ENCODE peak calls at places on chromosome 21, in six cellular contexts. One of them, this sample, is unnamed.

GRCh38 chr21:46294647-46295176 is 8.6 kb downstream of the YBEY start:
- DNase-seq in HuH-7: peak
- DNase-seq in neural crest cell: no peak
- DNase-seq in HEK293T: peak
- DNase-seq in SW480: peak
- DNase-seq in cardiac fibroblast: peak
- DNase-seq in this sample: no peak

GRCh38 chr21:40143822-40144525 is 276.7 kb downstream of the PCP4 start:
- DNase-seq in cardiac fibroblast: peak
- DNase-seq in HuH-7: peak
- DNase-seq in SW480: peak
- DNase-seq in neural crest cell: peak
- DNase-seq in HEK293T: peak
- DNase-seq in this sample: peak

GRCh38 chr21:16829532-16829931 is 683.3 kb upstream of the CXADR start:
- DNase-seq in HuH-7: no peak
- DNase-seq in SW480: no peak
- DNase-seq in cardiac fibroblast: no peak
- DNase-seq in neural crest cell: no peak
- DNase-seq in HEK293T: no peak
- DNase-seq in this sample: no peak

GRCh38 chr21:35764586-35764985 is 295.7 kb downstream of the SETD4 start:
- DNase-seq in neural crest cell: no peak
- DNase-seq in HuH-7: no peak
- DNase-seq in SW480: no peak
- DNase-seq in cardiac fibroblast: no peak
- DNase-seq in HEK293T: no peak
- DNase-seq in this sample: no peak

GRCh38 chr21:43325968-43326367 is 101.0 kb downstream of the SIK1 start:
- DNase-seq in neural crest cell: no peak
- DNase-seq in HEK293T: no peak
- DNase-seq in SW480: no peak
- DNase-seq in HuH-7: no peak
- DNase-seq in cardiac fibroblast: no peak
- DNase-seq in this sample: no peak

GRCh38 chr21:18493420-18493819 is 89.8 kb upstream of the TMPRSS15 start:
- DNase-seq in SW480: no peak
- DNase-seq in HEK293T: no peak
- DNase-seq in cardiac fibroblast: no peak
- DNase-seq in neural crest cell: no peak
- DNase-seq in HuH-7: no peak
- DNase-seq in this sample: no peak

GRCh38 chr21:22890656-22891055 is 1892.4 kb downstream of the NCAM2 start:
- DNase-seq in cardiac fibroblast: no peak
- DNase-seq in HEK293T: no peak
- DNase-seq in SW480: no peak
- DNase-seq in HuH-7: no peak
- DNase-seq in neural crest cell: no peak
- DNase-seq in this sample: no peak

GRCh38 chr21:24840287-24840686 is 767.0 kb downstream of the MRPL39 start:
- DNase-seq in HEK293T: no peak
- DNase-seq in SW480: no peak
- DNase-seq in HuH-7: no peak
- DNase-seq in cardiac fibroblast: no peak
- DNase-seq in neural crest cell: no peak
- DNase-seq in this sample: peak

GRCh38 chr21:33854604-33855003 is 61.0 kb downstream of the ATP5PO start:
- DNase-seq in SW480: no peak
- DNase-seq in cardiac fibroblast: peak
- DNase-seq in neural crest cell: no peak
- DNase-seq in HuH-7: no peak
- DNase-seq in HEK293T: no peak
- DNase-seq in this sample: no peak

GRCh38 chr21:45505416-45506021 is 36.7 kb downstream of the SLC19A1 start:
- DNase-seq in cardiac fibroblast: no peak
- DNase-seq in SW480: no peak
- DNase-seq in HEK293T: no peak
- DNase-seq in HuH-7: no peak
- DNase-seq in neural crest cell: no peak
- DNase-seq in this sample: no peak

GRCh38 chr21:43808832-43809251 is 19.5 kb downstream of the RRP1 start:
- DNase-seq in HEK293T: no peak
- DNase-seq in HuH-7: no peak
- DNase-seq in neural crest cell: no peak
- DNase-seq in cardiac fibroblast: no peak
- DNase-seq in SW480: no peak
- DNase-seq in this sample: no peak

GRCh38 chr21:34499116-34499515 is 12.9 kb downstream of the KCNE1 start:
- DNase-seq in neural crest cell: no peak
- DNase-seq in HEK293T: no peak
- DNase-seq in cardiac fibroblast: no peak
- DNase-seq in SW480: no peak
- DNase-seq in HuH-7: no peak
- DNase-seq in this sample: no peak

GRCh38 chr21:30340714-30341573 is 3.5 kb upstream of the KRTAP27-1 start:
- DNase-seq in neural crest cell: peak
- DNase-seq in SW480: peak
- DNase-seq in HuH-7: peak
- DNase-seq in HEK293T: peak
- DNase-seq in cardiac fibroblast: peak
- DNase-seq in this sample: peak

GRCh38 chr21:44466351-44466954 is 11.1 kb downstream of the LRRC3 start:
- DNase-seq in HuH-7: no peak
- DNase-seq in neural crest cell: no peak
- DNase-seq in HEK293T: no peak
- DNase-seq in cardiac fibroblast: no peak
- DNase-seq in SW480: no peak
- DNase-seq in this sample: no peak

This sample was measured in WTC11.